ENCODE peak calls at places on chromosomes 1 and 21, in five cellular contexts. One of them, this sample, is unnamed.

GRCh38 chr1:179881642-179882252 is 338 bp upstream of the TOR1AIP1 start:
- DNase-seq in COLO829: peak
- DNase-seq in amniotic epithelial cell: peak
- DNase-seq in epithelial cell of proximal tubule: no peak
- DNase-seq in HT1080: peak
- DNase-seq in this sample: no peak

GRCh38 chr1:81553503-81553902 is 247.2 kb upstream of the ADGRL2 start:
- DNase-seq in epithelial cell of proximal tubule: no peak
- DNase-seq in COLO829: no peak
- DNase-seq in amniotic epithelial cell: no peak
- DNase-seq in HT1080: no peak
- DNase-seq in this sample: no peak

GRCh38 chr1:93708734-93709481 is 27.3 kb upstream of the BCAR3 start:
- DNase-seq in HT1080: no peak
- DNase-seq in amniotic epithelial cell: peak
- DNase-seq in COLO829: no peak
- DNase-seq in epithelial cell of proximal tubule: no peak
- DNase-seq in this sample: no peak

GRCh38 chr21:42309753-42310213 is 5.4 kb downstream of the TFF3 start:
- DNase-seq in HT1080: peak
- DNase-seq in COLO829: peak
- DNase-seq in epithelial cell of proximal tubule: no peak
- DNase-seq in amniotic epithelial cell: peak
- DNase-seq in this sample: peak

GRCh38 chr1:42335809-42336518 is 929 bp upstream of the FOXJ3 start:
- DNase-seq in amniotic epithelial cell: peak
- DNase-seq in COLO829: no peak
- DNase-seq in HT1080: peak
- DNase-seq in epithelial cell of proximal tubule: peak
- DNase-seq in this sample: no peak

GRCh38 chr21:44712203-44713028 is 1.0 kb upstream of the TSPEAR start:
- DNase-seq in COLO829: no peak
- DNase-seq in HT1080: no peak
- DNase-seq in amniotic epithelial cell: no peak
- DNase-seq in epithelial cell of proximal tubule: no peak
- DNase-seq in this sample: no peak

GRCh38 chr1:230253150-230253549 is 173.0 kb downstream of the PGBD5 start:
- DNase-seq in amniotic epithelial cell: no peak
- DNase-seq in COLO829: no peak
- DNase-seq in epithelial cell of proximal tubule: no peak
- DNase-seq in HT1080: no peak
- DNase-seq in this sample: no peak

GRCh38 chr1:13543927-13544556 is 30.2 kb upstream of the LRRC38 start:
- DNase-seq in epithelial cell of proximal tubule: no peak
- DNase-seq in HT1080: peak
- DNase-seq in amniotic epithelial cell: no peak
- DNase-seq in COLO829: no peak
- DNase-seq in this sample: no peak

GRCh38 chr1:5375437-5375836 is 616.8 kb downstream of the NPHP4 start:
- DNase-seq in HT1080: no peak
- DNase-seq in COLO829: no peak
- DNase-seq in amniotic epithelial cell: no peak
- DNase-seq in epithelial cell of proximal tubule: no peak
- DNase-seq in this sample: no peak

GRCh38 chr21:33071878-33072306 is 2.0 kb downstream of the OLIG1 start:
- DNase-seq in COLO829: no peak
- DNase-seq in epithelial cell of proximal tubule: no peak
- DNase-seq in HT1080: no peak
- DNase-seq in amniotic epithelial cell: no peak
- DNase-seq in this sample: no peak